ENCODE peak calls at places on chromosomes 7 and 10, in ten cellular contexts. One of them, this sample, is unnamed.

GRCh38 chr7:68269410-68269809 is 1272.8 kb downstream of the TYW1 start:
- DNase-seq in mucosa of descending colon: no peak
- DNase-seq in heart left ventricle: no peak
- DNase-seq in IMR-90: no peak
- DNase-seq in HepG2: no peak
- DNase-seq in fibroblast of the aortic adventitia: peak
- DNase-seq in colonic mucosa: no peak
- DNase-seq in CD8-positive, alpha-beta memory T cell: no peak
- DNase-seq in neural progenitor cell: no peak
- DNase-seq in retinal pigment epithelial cell: peak
- DNase-seq in this sample: no peak

GRCh38 chr10:110488124-110488681 is 9.5 kb upstream of the DUSP5 start:
- DNase-seq in mucosa of descending colon: no peak
- DNase-seq in heart left ventricle: no peak
- DNase-seq in IMR-90: peak
- DNase-seq in HepG2: no peak
- DNase-seq in fibroblast of the aortic adventitia: peak
- DNase-seq in colonic mucosa: no peak
- DNase-seq in CD8-positive, alpha-beta memory T cell: no peak
- DNase-seq in neural progenitor cell: no peak
- DNase-seq in retinal pigment epithelial cell: no peak
- DNase-seq in this sample: no peak

GRCh38 chr7:44148961-44149550 is 7.9 kb upstream of the MYL7 start:
- DNase-seq in mucosa of descending colon: no peak
- DNase-seq in heart left ventricle: no peak
- DNase-seq in IMR-90: no peak
- DNase-seq in HepG2: no peak
- DNase-seq in fibroblast of the aortic adventitia: no peak
- DNase-seq in colonic mucosa: no peak
- DNase-seq in CD8-positive, alpha-beta memory T cell: no peak
- DNase-seq in neural progenitor cell: no peak
- DNase-seq in retinal pigment epithelial cell: no peak
- DNase-seq in this sample: no peak

GRCh38 chr10:75034131-75034512 is 77.3 kb upstream of the SAMD8 start:
- DNase-seq in mucosa of descending colon: no peak
- DNase-seq in heart left ventricle: no peak
- DNase-seq in IMR-90: no peak
- DNase-seq in HepG2: no peak
- DNase-seq in fibroblast of the aortic adventitia: no peak
- DNase-seq in colonic mucosa: no peak
- DNase-seq in CD8-positive, alpha-beta memory T cell: no peak
- DNase-seq in neural progenitor cell: no peak
- DNase-seq in retinal pigment epithelial cell: no peak
- DNase-seq in this sample: no peak

GRCh38 chr10:88270871-88271713 is 312.0 kb downstream of the RNLS start:
- DNase-seq in mucosa of descending colon: peak
- DNase-seq in heart left ventricle: peak
- DNase-seq in IMR-90: peak
- DNase-seq in HepG2: no peak
- DNase-seq in fibroblast of the aortic adventitia: peak
- DNase-seq in colonic mucosa: no peak
- DNase-seq in CD8-positive, alpha-beta memory T cell: peak
- DNase-seq in neural progenitor cell: no peak
- DNase-seq in retinal pigment epithelial cell: no peak
- DNase-seq in this sample: no peak

GRCh38 chr7:3753868-3754267 is 452.8 kb downstream of the SDK1 start:
- DNase-seq in mucosa of descending colon: no peak
- DNase-seq in heart left ventricle: no peak
- DNase-seq in IMR-90: no peak
- DNase-seq in HepG2: no peak
- DNase-seq in fibroblast of the aortic adventitia: no peak
- DNase-seq in colonic mucosa: no peak
- DNase-seq in CD8-positive, alpha-beta memory T cell: no peak
- DNase-seq in neural progenitor cell: no peak
- DNase-seq in retinal pigment epithelial cell: no peak
- DNase-seq in this sample: no peak

GRCh38 chr7:11343818-11344413 is 370.2 kb downstream of the PHF14 start:
- DNase-seq in mucosa of descending colon: peak
- DNase-seq in heart left ventricle: no peak
- DNase-seq in IMR-90: peak
- DNase-seq in HepG2: peak
- DNase-seq in fibroblast of the aortic adventitia: peak
- DNase-seq in colonic mucosa: no peak
- DNase-seq in CD8-positive, alpha-beta memory T cell: no peak
- DNase-seq in neural progenitor cell: peak
- DNase-seq in retinal pigment epithelial cell: no peak
- DNase-seq in this sample: no peak

GRCh38 chr10:98332623-98333269 is 64.8 kb upstream of the LOXL4 start:
- DNase-seq in mucosa of descending colon: no peak
- DNase-seq in heart left ventricle: no peak
- DNase-seq in IMR-90: peak
- DNase-seq in HepG2: peak
- DNase-seq in fibroblast of the aortic adventitia: no peak
- DNase-seq in colonic mucosa: no peak
- DNase-seq in CD8-positive, alpha-beta memory T cell: no peak
- DNase-seq in neural progenitor cell: no peak
- DNase-seq in retinal pigment epithelial cell: no peak
- DNase-seq in this sample: no peak

GRCh38 chr7:12234334-12234733 is 23.2 kb downstream of the TMEM106B start:
- DNase-seq in mucosa of descending colon: no peak
- DNase-seq in heart left ventricle: no peak
- DNase-seq in IMR-90: no peak
- DNase-seq in HepG2: no peak
- DNase-seq in fibroblast of the aortic adventitia: no peak
- DNase-seq in colonic mucosa: no peak
- DNase-seq in CD8-positive, alpha-beta memory T cell: no peak
- DNase-seq in neural progenitor cell: no peak
- DNase-seq in retinal pigment epithelial cell: no peak
- DNase-seq in this sample: no peak

GRCh38 chr10:27242473-27242950 is 1.9 kb upstream of the ACBD5 start:
- DNase-seq in mucosa of descending colon: no peak
- DNase-seq in heart left ventricle: no peak
- DNase-seq in IMR-90: no peak
- DNase-seq in HepG2: no peak
- DNase-seq in fibroblast of the aortic adventitia: no peak
- DNase-seq in colonic mucosa: no peak
- DNase-seq in CD8-positive, alpha-beta memory T cell: no peak
- DNase-seq in neural progenitor cell: no peak
- DNase-seq in retinal pigment epithelial cell: no peak
- DNase-seq in this sample: no peak

GRCh38 chr10:33132626-33133025 is 174.6 kb upstream of the ITGB1 start:
- DNase-seq in mucosa of descending colon: no peak
- DNase-seq in heart left ventricle: no peak
- DNase-seq in IMR-90: no peak
- DNase-seq in HepG2: no peak
- DNase-seq in fibroblast of the aortic adventitia: no peak
- DNase-seq in colonic mucosa: no peak
- DNase-seq in CD8-positive, alpha-beta memory T cell: no peak
- DNase-seq in neural progenitor cell: no peak
- DNase-seq in retinal pigment epithelial cell: no peak
- DNase-seq in this sample: peak

GRCh38 chr10:20627918-20628499 is 269.1 kb downstream of the NEBL start:
- DNase-seq in mucosa of descending colon: no peak
- DNase-seq in heart left ventricle: no peak
- DNase-seq in IMR-90: no peak
- DNase-seq in HepG2: no peak
- DNase-seq in fibroblast of the aortic adventitia: no peak
- DNase-seq in colonic mucosa: no peak
- DNase-seq in CD8-positive, alpha-beta memory T cell: no peak
- DNase-seq in neural progenitor cell: no peak
- DNase-seq in retinal pigment epithelial cell: no peak
- DNase-seq in this sample: no peak

DNA sequence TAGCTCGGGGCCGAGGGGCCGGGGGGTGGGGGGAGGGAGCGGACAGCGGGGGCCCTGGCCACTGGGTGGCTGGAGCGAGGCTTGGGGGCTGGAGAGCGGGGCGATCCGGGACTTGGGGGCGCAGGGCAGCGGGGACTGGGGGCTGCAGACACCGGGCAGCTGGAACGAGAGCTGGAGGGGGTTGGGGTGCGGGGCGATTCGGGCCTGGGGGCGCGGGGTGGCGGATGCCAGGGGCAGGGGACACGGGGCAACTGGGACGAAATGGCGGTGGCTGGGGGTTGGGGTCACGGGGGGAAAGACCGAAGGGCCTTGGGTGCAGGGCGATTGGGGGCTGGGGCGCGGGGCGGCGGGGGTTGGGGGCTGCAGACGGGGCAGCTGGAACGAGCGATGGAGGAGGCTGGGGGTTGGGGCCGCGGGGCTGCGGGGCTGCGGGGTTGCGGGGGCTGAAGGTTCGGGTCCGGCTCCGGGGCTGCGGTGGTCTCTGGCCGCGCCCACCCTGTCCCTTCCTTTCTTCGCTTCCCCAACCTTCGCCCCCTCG is 590 bp downstream of the COL26A1 start:
- DNase-seq in mucosa of descending colon: no peak
- DNase-seq in heart left ventricle: no peak
- DNase-seq in IMR-90: no peak
- DNase-seq in HepG2: no peak
- DNase-seq in fibroblast of the aortic adventitia: no peak
- DNase-seq in colonic mucosa: no peak
- DNase-seq in CD8-positive, alpha-beta memory T cell: no peak
- DNase-seq in neural progenitor cell: no peak
- DNase-seq in retinal pigment epithelial cell: no peak
- DNase-seq in this sample: no peak
- H3K4me3 ChIP-seq in mucosa of descending colon: no peak
- H3K4me3 ChIP-seq in heart left ventricle: peak
- H3K4me3 ChIP-seq in IMR-90: peak
- H3K4me3 ChIP-seq in HepG2: peak
- H3K4me3 ChIP-seq in fibroblast of the aortic adventitia: peak
- H3K4me3 ChIP-seq in colonic mucosa: peak
- H3K4me3 ChIP-seq in CD8-positive, alpha-beta memory T cell: peak
- H3K4me3 ChIP-seq in neural progenitor cell: peak
- H3K4me3 ChIP-seq in retinal pigment epithelial cell: peak
- H3K4me3 ChIP-seq in this sample: peak

GRCh38 chr7:69643708-69644445 is 45.6 kb downstream of the AUTS2 start:
- DNase-seq in mucosa of descending colon: no peak
- DNase-seq in heart left ventricle: no peak
- DNase-seq in IMR-90: no peak
- DNase-seq in HepG2: peak
- DNase-seq in fibroblast of the aortic adventitia: no peak
- DNase-seq in colonic mucosa: no peak
- DNase-seq in CD8-positive, alpha-beta memory T cell: no peak
- DNase-seq in neural progenitor cell: peak
- DNase-seq in retinal pigment epithelial cell: no peak
- DNase-seq in this sample: peak

GRCh38 chr7:69640216-69640615 is 41.9 kb downstream of the AUTS2 start:
- DNase-seq in mucosa of descending colon: no peak
- DNase-seq in heart left ventricle: no peak
- DNase-seq in IMR-90: no peak
- DNase-seq in HepG2: no peak
- DNase-seq in fibroblast of the aortic adventitia: no peak
- DNase-seq in colonic mucosa: no peak
- DNase-seq in CD8-positive, alpha-beta memory T cell: no peak
- DNase-seq in neural progenitor cell: peak
- DNase-seq in retinal pigment epithelial cell: no peak
- DNase-seq in this sample: no peak

GRCh38 chr7:69640925-69641594 is 42.8 kb downstream of the AUTS2 start:
- DNase-seq in mucosa of descending colon: no peak
- DNase-seq in heart left ventricle: no peak
- DNase-seq in IMR-90: no peak
- DNase-seq in HepG2: no peak
- DNase-seq in fibroblast of the aortic adventitia: no peak
- DNase-seq in colonic mucosa: no peak
- DNase-seq in CD8-positive, alpha-beta memory T cell: no peak
- DNase-seq in neural progenitor cell: no peak
- DNase-seq in retinal pigment epithelial cell: no peak
- DNase-seq in this sample: no peak

GRCh38 chr7:69651101-69651590 is 52.9 kb downstream of the AUTS2 start:
- DNase-seq in mucosa of descending colon: no peak
- DNase-seq in heart left ventricle: no peak
- DNase-seq in IMR-90: no peak
- DNase-seq in HepG2: no peak
- DNase-seq in fibroblast of the aortic adventitia: no peak
- DNase-seq in colonic mucosa: no peak
- DNase-seq in CD8-positive, alpha-beta memory T cell: peak
- DNase-seq in neural progenitor cell: no peak
- DNase-seq in retinal pigment epithelial cell: no peak
- DNase-seq in this sample: no peak

GRCh38 chr7:69645683-69646082 is 47.4 kb downstream of the AUTS2 start:
- DNase-seq in mucosa of descending colon: no peak
- DNase-seq in heart left ventricle: no peak
- DNase-seq in IMR-90: no peak
- DNase-seq in HepG2: no peak
- DNase-seq in fibroblast of the aortic adventitia: no peak
- DNase-seq in colonic mucosa: no peak
- DNase-seq in CD8-positive, alpha-beta memory T cell: no peak
- DNase-seq in neural progenitor cell: peak
- DNase-seq in retinal pigment epithelial cell: no peak
- DNase-seq in this sample: no peak
- H3K4me3 ChIP-seq in mucosa of descending colon: no peak
- H3K4me3 ChIP-seq in heart left ventricle: no peak
- H3K4me3 ChIP-seq in IMR-90: no peak
- H3K4me3 ChIP-seq in HepG2: no peak
- H3K4me3 ChIP-seq in fibroblast of the aortic adventitia: no peak
- H3K4me3 ChIP-seq in colonic mucosa: no peak
- H3K4me3 ChIP-seq in CD8-positive, alpha-beta memory T cell: no peak
- H3K4me3 ChIP-seq in neural progenitor cell: no peak
- H3K4me3 ChIP-seq in retinal pigment epithelial cell: no peak
- H3K4me3 ChIP-seq in this sample: no peak

GRCh38 chr7:36190447-36191291 is 37.6 kb downstream of the EEPD1 start:
- DNase-seq in mucosa of descending colon: peak
- DNase-seq in heart left ventricle: peak
- DNase-seq in IMR-90: peak
- DNase-seq in HepG2: no peak
- DNase-seq in fibroblast of the aortic adventitia: no peak
- DNase-seq in colonic mucosa: no peak
- DNase-seq in CD8-positive, alpha-beta memory T cell: no peak
- DNase-seq in neural progenitor cell: no peak
- DNase-seq in retinal pigment epithelial cell: no peak
- DNase-seq in this sample: no peak
- H3K4me3 ChIP-seq in mucosa of descending colon: no peak
- H3K4me3 ChIP-seq in heart left ventricle: no peak
- H3K4me3 ChIP-seq in IMR-90: no peak
- H3K4me3 ChIP-seq in HepG2: no peak
- H3K4me3 ChIP-seq in fibroblast of the aortic adventitia: no peak
- H3K4me3 ChIP-seq in colonic mucosa: no peak
- H3K4me3 ChIP-seq in CD8-positive, alpha-beta memory T cell: no peak
- H3K4me3 ChIP-seq in neural progenitor cell: no peak
- H3K4me3 ChIP-seq in retinal pigment epithelial cell: no peak
- H3K4me3 ChIP-seq in this sample: no peak

DNA sequence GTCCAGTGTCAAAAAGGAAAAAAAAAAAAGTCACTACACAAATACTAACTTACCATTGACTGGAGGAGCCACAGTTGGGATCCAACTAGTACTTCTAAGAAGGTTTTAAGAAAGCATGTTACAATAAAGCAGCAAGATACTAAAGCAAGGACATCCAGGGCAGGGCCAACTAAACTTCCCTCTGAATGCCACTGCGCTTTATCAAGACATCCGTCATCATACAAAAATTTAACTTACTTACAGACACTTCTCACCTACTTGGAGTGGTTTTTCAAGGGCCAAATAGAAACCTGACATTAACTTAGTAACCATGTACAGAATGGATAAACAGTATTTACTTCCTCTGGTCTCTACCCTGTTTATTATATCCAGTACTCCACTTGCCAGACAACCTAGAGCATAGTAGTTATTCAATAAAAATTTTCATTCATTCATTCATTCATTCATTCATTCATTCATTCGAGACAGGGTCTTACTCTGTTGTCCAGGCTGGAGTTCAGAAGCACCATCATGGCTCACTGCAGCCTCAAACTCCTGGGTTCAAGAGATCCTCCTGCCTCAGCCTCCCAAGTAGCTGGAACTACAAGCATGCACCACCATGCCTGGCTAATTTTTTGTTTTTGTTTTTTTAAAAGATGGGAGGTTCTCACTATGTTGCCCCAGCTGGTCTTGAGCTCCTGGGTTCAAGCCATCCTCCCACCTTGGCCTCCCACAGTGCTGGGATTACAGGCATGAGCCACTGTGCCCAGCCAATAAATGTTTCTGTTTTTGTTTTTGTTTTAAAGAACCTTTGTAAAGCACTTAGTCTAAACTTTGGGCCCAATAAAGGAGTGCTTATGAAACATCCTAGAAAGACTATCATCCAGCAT is 19.0 kb downstream of the SMURF1 start:
- DNase-seq in mucosa of descending colon: no peak
- DNase-seq in heart left ventricle: no peak
- DNase-seq in IMR-90: no peak
- DNase-seq in HepG2: no peak
- DNase-seq in fibroblast of the aortic adventitia: no peak
- DNase-seq in colonic mucosa: no peak
- DNase-seq in CD8-positive, alpha-beta memory T cell: no peak
- DNase-seq in neural progenitor cell: no peak
- DNase-seq in retinal pigment epithelial cell: no peak
- DNase-seq in this sample: no peak
- H3K4me3 ChIP-seq in mucosa of descending colon: no peak
- H3K4me3 ChIP-seq in heart left ventricle: no peak
- H3K4me3 ChIP-seq in IMR-90: no peak
- H3K4me3 ChIP-seq in HepG2: no peak
- H3K4me3 ChIP-seq in fibroblast of the aortic adventitia: no peak
- H3K4me3 ChIP-seq in colonic mucosa: no peak
- H3K4me3 ChIP-seq in CD8-positive, alpha-beta memory T cell: no peak
- H3K4me3 ChIP-seq in neural progenitor cell: no peak
- H3K4me3 ChIP-seq in retinal pigment epithelial cell: no peak
- H3K4me3 ChIP-seq in this sample: no peak

This sample was measured in BE2C.